ENCODE peak calls at places on chromosome 2, in ten cellular contexts. X is CD4-positive, alpha-beta T cell; T is thoracic aorta; S is psoas muscle; J is tibial nerve; Z is heart left ventricle; M is breast epithelium; Y is CD8-positive, alpha-beta T cell; N is Panc1; H is fibroblast of lung. K is an unnamed sample.

GRCh38 chr2:119264781-119265692 is 41.4 kb downstream of the STEAP3 start:
- DNase-seq in T (no peak), J (no peak), X (no peak), H (peak; percentile 48), Y (no peak), S (peak; percentile 68), M (no peak), N (peak; percentile 28), Z (no peak), K (no peak)

GRCh38 chr2:113251118-113251517 is 27.6 kb downstream of the PAX8 start:
- DNase-seq in N (no peak), H (no peak), M (no peak), X (peak; percentile 12), T (no peak), Z (no peak), S (no peak), J (no peak), Y (peak; percentile 24), K (no peak)

GRCh38 chr2:235343869-235344268 is 150.0 kb upstream of the AGAP1 start:
- DNase-seq in T (no peak), H (peak; percentile 14), Z (no peak), X (no peak), S (no peak), J (no peak), M (no peak), Y (no peak), N (no peak), K (no peak)

GRCh38 chr2:160494243-160494642 is 636 bp upstream of the RBMS1 start:
- DNase-seq in S (no peak), Y (no peak), M (no peak), T (no peak), X (no peak), J (no peak), N (no peak), Z (no peak), H (peak; percentile 47), K (no peak)

GRCh38 chr2:79971807-79972206 is 332.7 kb downstream of the LRRTM1 start:
- DNase-seq in X (no peak), J (no peak), T (no peak), M (no peak), Z (no peak), Y (no peak), N (no peak), S (no peak), H (no peak), K (no peak)

GRCh38 chr2:113894156-113894743 is 4.4 kb downstream of the ACTR3 start:
- DNase-seq in Z (no peak), H (peak; percentile 96), N (no peak), S (no peak), X (no peak), Y (no peak), M (no peak), T (no peak), J (no peak), K (no peak)

GRCh38 chr2:235045336-235045972 is 93.6 kb downstream of the SH3BP4 start:
- DNase-seq in Z (no peak), S (no peak), Y (no peak), J (no peak), M (no peak), T (no peak), X (no peak), N (no peak), H (no peak), K (no peak)

GRCh38 chr2:219056176-219056895 is 4.4 kb downstream of the IHH start:
- DNase-seq in M (no peak), S (no peak), T (no peak), X (no peak), Z (no peak), J (no peak), Y (no peak), N (no peak), H (no peak), K (no peak)

GRCh38 chr2:241945311-241945710 is 75.8 kb downstream of the RTP5 start:
- DNase-seq in J (no peak), Y (no peak), S (no peak), T (no peak), X (no peak), M (no peak), N (no peak), H (no peak), Z (no peak), K (no peak)

GRCh38 chr2:241947401-241947800 is 77.9 kb downstream of the RTP5 start:
- DNase-seq in J (no peak), Z (no peak), H (no peak), M (no peak), T (no peak), X (no peak), S (no peak), Y (no peak), N (no peak), K (no peak)

GRCh38 chr2:241945803-241946202 is 76.3 kb downstream of the RTP5 start:
- DNase-seq in X (no peak), S (no peak), T (no peak), J (no peak), Z (no peak), Y (no peak), N (no peak), H (no peak), M (no peak), K (no peak)

GRCh38 chr2:241947004-241947350 is 77.4 kb downstream of the RTP5 start:
- DNase-seq in Z (no peak), J (no peak), N (no peak), T (no peak), H (no peak), S (no peak), Y (no peak), X (no peak), M (no peak), K (no peak)

DNA sequence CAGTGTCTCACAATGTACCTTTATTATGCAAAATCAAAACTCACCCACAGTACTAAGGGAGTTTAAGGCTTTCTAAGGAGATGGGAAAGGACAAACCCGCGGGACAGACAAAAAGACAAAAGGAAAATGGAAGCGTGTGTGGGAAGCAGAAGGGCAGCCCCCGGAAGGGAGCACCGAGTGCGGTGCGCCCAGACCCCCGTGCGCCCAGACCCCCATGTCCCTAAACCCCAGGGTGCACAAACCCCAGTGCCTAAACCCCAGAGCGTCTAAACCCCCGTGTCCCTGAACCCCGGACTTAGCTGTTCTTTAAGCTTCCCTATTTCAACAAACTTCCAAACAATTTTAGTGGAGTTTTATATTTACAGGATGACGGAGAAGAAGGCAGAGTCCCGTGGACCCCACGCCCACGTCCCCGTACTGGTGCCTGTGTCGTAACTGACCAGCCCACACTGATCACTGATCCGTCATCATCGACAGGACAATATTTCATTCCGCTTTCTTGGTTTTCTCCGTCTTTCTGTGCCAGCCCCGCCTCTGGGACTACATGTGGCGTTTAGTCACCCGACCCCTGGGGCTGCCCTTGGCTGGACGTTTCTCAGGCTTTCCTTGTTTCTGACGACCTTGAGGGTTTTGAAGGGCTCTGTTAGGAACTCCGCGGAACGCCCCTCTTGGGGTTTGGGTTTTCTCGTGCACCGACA is 76.9 kb downstream of the RTP5 start:
- DNase-seq in X (no peak), S (no peak), T (no peak), H (no peak), Z (no peak), J (no peak), M (no peak), N (no peak), Y (no peak), K (no peak)
- H3K9me3 ChIP-seq in X (no peaks in the 10 kb centered on the region), S (no peaks in the 10 kb centered on the region), T (no peaks in the 10 kb centered on the region), H (no peaks in the 10 kb centered on the region), Z (no peaks in the 10 kb centered on the region), J (no peaks in the 10 kb centered on the region), M (no peaks in the 10 kb centered on the region), N (no peaks in the 10 kb centered on the region), Y (no peaks in the 10 kb centered on the region), K (no peaks in the 10 kb centered on the region)

GRCh38 chr2:3233877-3234276 is 143.7 kb downstream of the EIPR1 start:
- DNase-seq in T (no peak), Z (no peak), M (no peak), N (no peak), Y (no peak), X (no peak), S (no peak), J (no peak), H (no peak), K (no peak)

GRCh38 chr2:3223080-3223923 is 154.3 kb downstream of the EIPR1 start:
- DNase-seq in Y (peak; percentile 22), M (no peak), T (no peak), X (peak; percentile 34), J (no peak), S (no peak), H (no peak), Z (no peak), N (no peak), K (peak; percentile 65)

GRCh38 chr2:3224681-3225080 is 152.9 kb downstream of the EIPR1 start:
- DNase-seq in M (no peak), Y (no peak), X (no peak), T (no peak), Z (no peak), H (no peak), J (no peak), N (no peak), S (no peak), K (no peak)

GRCh38 chr2:3229221-3229620 is 148.4 kb downstream of the EIPR1 start:
- DNase-seq in H (no peak), X (no peak), Z (no peak), T (no peak), M (no peak), N (no peak), J (no peak), Y (no peak), S (no peak), K (no peak)
- H3K9me3 ChIP-seq in H (no peaks in the 10 kb centered on the region), X (no peaks in the 10 kb centered on the region), Z (peaks cover 14% of the 10 kb centered on the region), T (no peaks in the 10 kb centered on the region), M (peaks cover 14% of the 10 kb centered on the region), N (no peaks in the 10 kb centered on the region), J (peaks cover 51% of the 10 kb centered on the region), Y (no peaks in the 10 kb centered on the region), S (no peaks in the 10 kb centered on the region), K (no peaks in the 10 kb centered on the region)

GRCh38 chr2:216450346-216450745 is 38.1 kb downstream of the SMARCAL1 start:
- DNase-seq in X (no peak), Y (no peak), S (no peak), J (no peak), T (no peak), N (no peak), H (no peak), M (no peak), Z (no peak), K (no peak)
- H3K9me3 ChIP-seq in X (no peaks in the 10 kb centered on the region), Y (no peaks in the 10 kb centered on the region), S (no peaks in the 10 kb centered on the region), J (no peaks in the 10 kb centered on the region), T (no peaks in the 10 kb centered on the region), N (no peaks in the 10 kb centered on the region), H (no peaks in the 10 kb centered on the region), M (no peaks in the 10 kb centered on the region), Z (no peaks in the 10 kb centered on the region), K (no peaks in the 10 kb centered on the region)

GRCh38 chr2:237651761-237652160 is 24.4 kb downstream of the LRRFIP1 start:
- DNase-seq in T (no peak), X (no peak), N (no peak), S (no peak), J (no peak), Z (peak; percentile 25), Y (no peak), M (no peak), H (no peak), K (no peak)

GRCh38 chr2:237652181-237652580 is 24.8 kb downstream of the LRRFIP1 start:
- DNase-seq in M (no peak), X (no peak), Y (no peak), J (no peak), T (no peak), S (peak; percentile 81), Z (peak; percentile 75), N (no peak), H (no peak), K (no peak)

GRCh38 chr2:237650455-237650850 is 23.1 kb downstream of the LRRFIP1 start:
- DNase-seq in J (no peak), M (no peak), H (no peak), N (no peak), Y (no peak), X (no peak), Z (peak; percentile 26), S (no peak), T (no peak), K (no peak)

GRCh38 chr2:237653791-237654558 is 26.6 kb downstream of the LRRFIP1 start:
- DNase-seq in X (no peak), Z (no peak), Y (no peak), S (no peak), N (no peak), M (no peak), H (no peak), J (no peak), T (no peak), K (no peak)

GRCh38 chr2:237652854-237653253 is 25.5 kb downstream of the LRRFIP1 start:
- DNase-seq in T (no peak), J (no peak), H (no peak), N (no peak), X (no peak), Y (no peak), S (no peak), Z (no peak), M (no peak), K (no peak)
- H3K9me3 ChIP-seq in T (no peaks in the 10 kb centered on the region), J (peaks cover 25% of the 10 kb centered on the region), H (no peaks in the 10 kb centered on the region), N (no peaks in the 10 kb centered on the region), X (no peaks in the 10 kb centered on the region), Y (no peaks in the 10 kb centered on the region), S (no peaks in the 10 kb centered on the region), Z (peaks cover 4% of the 10 kb centered on the region), M (no peaks in the 10 kb centered on the region), K (peaks cover 3% of the 10 kb centered on the region)